ENCODE peak calls at places on chromosome 3, in six cellular contexts. B is cardiac muscle cell, M is sigmoid colon, O is A549, Q is psoas muscle, U is left lung. F is an unnamed sample.
A peak's percentile ranks its signal among the peaks of the same experiment; 100 is the strongest.

GRCh38 chr3:47089605-47090004 is 74.3 kb downstream of the SETD2 start:
- DNase-seq in B (no peak), M (no peak), O (no peak), Q (no peak), U (no peak), F (no peak)

GRCh38 chr3:153624310-153625030 is 462.4 kb downstream of the RAP2B start:
- DNase-seq in B (no peak), M (no peak), O (no peak), Q (no peak), U (no peak), F (no peak)

GRCh38 chr3:126522363-126522788 is 1.6 kb upstream of the CHST13 start:
- DNase-seq in B (peak; percentile 73), M (peak; percentile 71), O (peak; percentile 41), Q (peak; percentile 71), U (peak; percentile 63), F (peak; percentile 56)

GRCh38 chr3:43753743-43754142 is 63.0 kb downstream of the ABHD5 start:
- DNase-seq in B (no peak), M (no peak), O (no peak), Q (no peak), U (no peak), F (no peak)

GRCh38 chr3:64220161-64220560 is 5.1 kb downstream of the PRICKLE2 start:
- DNase-seq in B (peak; percentile 40), M (no peak), O (peak; percentile 51), Q (no peak), U (no peak), F (no peak)

GRCh38 chr3:13548696-13549512 is at the start of gene FBLN2:
- DNase-seq in B (peak; percentile 89), M (peak; percentile 71), O (no peak), Q (peak; percentile 84), U (no peak), F (peak; percentile 27)

GRCh38 chr3:30648670-30649357 is 42.4 kb downstream of the TGFBR2 start:
- DNase-seq in B (no peak), M (no peak), O (no peak), Q (no peak), U (no peak), F (no peak)

GRCh38 chr3:105812194-105812586 is 56.6 kb downstream of the CBLB start:
- DNase-seq in B (no peak), M (no peak), O (peak; percentile 53), Q (no peak), U (no peak), F (no peak)

GRCh38 chr3:48931944-48932580 is 13.4 kb downstream of the ARIH2 start:
- DNase-seq in B (no peak), M (no peak), O (no peak), Q (no peak), U (no peak), F (no peak)

DNA sequence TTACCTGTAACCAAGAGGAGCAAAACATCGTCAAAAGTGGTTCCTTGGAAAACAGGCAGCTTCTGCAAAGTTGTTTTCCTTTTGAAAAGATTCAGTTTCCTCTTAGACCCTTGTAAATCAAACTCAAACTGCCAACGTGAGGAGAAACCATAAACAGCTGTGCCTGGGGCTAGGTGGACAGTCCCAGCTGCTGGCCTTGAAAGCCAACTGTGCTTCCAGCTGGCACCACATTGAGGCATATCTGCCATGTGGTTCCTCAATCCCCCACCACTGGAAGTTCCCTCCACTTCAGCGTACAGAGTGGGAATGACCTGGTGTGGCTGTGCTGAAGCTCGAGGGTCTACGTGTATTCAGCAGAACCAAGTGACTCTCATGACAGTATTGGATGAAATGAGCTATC is 40.9 kb downstream of the HRH1 start:
- DNase-seq in B (no peak), M (no peak), O (no peak), Q (no peak), U (no peak), F (no peak)
- H3K9me3 ChIP-seq in B (no peaks in the 10 kb centered on the region), M (no peaks in the 10 kb centered on the region), O (no peaks in the 10 kb centered on the region), Q (no peaks in the 10 kb centered on the region), U (no peaks in the 10 kb centered on the region), F (no peaks in the 10 kb centered on the region)

DNA sequence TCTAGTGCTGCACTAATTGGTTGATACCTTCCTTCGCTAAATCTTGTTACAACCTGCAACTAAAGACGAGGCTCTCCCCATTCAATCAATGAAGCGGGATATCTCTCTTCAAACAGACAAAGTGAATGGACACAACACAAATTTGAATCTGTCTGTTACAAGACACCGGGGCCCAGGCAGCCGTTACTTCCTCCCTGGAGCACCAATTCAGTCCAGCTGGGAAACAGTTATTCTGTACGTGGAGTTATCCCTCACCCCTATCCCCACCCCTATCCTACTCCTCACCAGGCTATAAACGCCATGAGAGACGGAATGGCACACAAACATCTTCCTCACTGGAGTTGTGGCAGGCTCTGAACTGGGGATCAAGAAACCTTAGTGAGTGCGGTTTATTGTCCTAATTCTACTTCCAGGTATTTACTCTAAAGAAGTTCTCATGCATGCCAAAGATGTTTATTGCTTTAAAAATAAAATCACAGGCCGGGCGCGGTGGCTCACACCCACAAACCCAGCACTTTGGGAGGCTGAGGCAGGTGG is 181.8 kb downstream of the FOXP1 start:
- DNase-seq in B (no peak), M (no peak), O (no peak), Q (no peak), U (no peak), F (no peak)
- H3K4me1 ChIP-seq in B (peaks cover 30% of the 10 kb centered on the region), M (peaks cover 12% of the 10 kb centered on the region), O (peaks cover 9% of the 10 kb centered on the region), Q (peaks cover 3% of the 10 kb centered on the region), U (peaks cover 3% of the 10 kb centered on the region), F (no peaks in the 10 kb centered on the region)

GRCh38 chr3:317012-317411 is 120.4 kb downstream of the CHL1 start:
- DNase-seq in B (no peak), M (no peak), O (no peak), Q (no peak), U (no peak), F (no peak)
- H3K9me3 ChIP-seq in B (no peaks in the 10 kb centered on the region), M (no peaks in the 10 kb centered on the region), O (no peaks in the 10 kb centered on the region), Q (no peaks in the 10 kb centered on the region), U (no peaks in the 10 kb centered on the region), F (no peaks in the 10 kb centered on the region)

GRCh38 chr3:179608931-179609720 is 4.5 kb downstream of the NDUFB5 start:
- DNase-seq in B (no peak), M (no peak), O (no peak), Q (no peak), U (no peak), F (no peak)

GRCh38 chr3:179610066-179610465 is 5.5 kb downstream of the NDUFB5 start:
- DNase-seq in B (no peak), M (no peak), O (no peak), Q (no peak), U (no peak), F (no peak)

GRCh38 chr3:179615458-179616173 is 11.0 kb downstream of the NDUFB5 start:
- DNase-seq in B (no peak), M (no peak), O (no peak), Q (no peak), U (no peak), F (no peak)

GRCh38 chr3:179613807-179614206 is 9.2 kb downstream of the NDUFB5 start:
- DNase-seq in B (no peak), M (no peak), O (no peak), Q (no peak), U (no peak), F (no peak)
- H3K4me1 ChIP-seq in B (no peaks in the 10 kb centered on the region), M (peaks cover 12% of the 10 kb centered on the region), O (peaks cover 10% of the 10 kb centered on the region), Q (no peaks in the 10 kb centered on the region), U (peaks cover 5% of the 10 kb centered on the region), F (no peaks in the 10 kb centered on the region)

DNA sequence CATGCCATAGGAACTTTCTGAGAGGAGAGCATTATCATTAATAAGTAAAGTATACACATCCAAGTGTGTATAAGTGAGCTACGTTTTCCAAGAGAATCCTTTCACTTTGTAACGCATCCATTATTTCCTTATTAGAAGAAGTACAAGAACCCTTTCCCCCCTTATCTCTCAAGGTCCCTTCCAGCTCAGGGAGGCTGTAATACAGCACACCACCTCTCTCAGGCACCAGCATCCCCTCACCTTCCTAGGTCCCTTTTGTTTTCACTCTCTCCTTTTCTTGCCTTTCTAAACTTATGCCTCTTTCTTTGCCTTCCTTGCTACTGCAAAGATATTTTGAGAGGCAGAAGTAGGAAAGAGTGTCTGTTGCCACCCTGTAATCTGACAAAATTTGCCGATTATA is 446.0 kb downstream of the GRM7 start:
- DNase-seq in B (no peak), M (no peak), O (no peak), Q (no peak), U (no peak), F (no peak)
- H3K9me3 ChIP-seq in B (no peaks in the 10 kb centered on the region), M (no peaks in the 10 kb centered on the region), O (no peaks in the 10 kb centered on the region), Q (peaks cover 5% of the 10 kb centered on the region), U (no peaks in the 10 kb centered on the region), F (no peaks in the 10 kb centered on the region)

GRCh38 chr3:5020262-5020722 is 41.1 kb downstream of the BHLHE40 start:
- DNase-seq in B (no peak), M (no peak), O (no peak), Q (no peak), U (no peak), F (no peak)

GRCh38 chr3:5015056-5015455 is 35.8 kb downstream of the BHLHE40 start:
- DNase-seq in B (no peak), M (no peak), O (no peak), Q (no peak), U (no peak), F (no peak)

GRCh38 chr3:5016218-5017161 is 37.3 kb downstream of the BHLHE40 start:
- DNase-seq in B (peak; percentile 61), M (no peak), O (peak; percentile 95), Q (no peak), U (peak; percentile 68), F (peak; percentile 16)

GRCh38 chr3:5019411-5020261 is 40.4 kb downstream of the BHLHE40 start:
- DNase-seq in B (no peak), M (no peak), O (peak; percentile 49), Q (no peak), U (peak; percentile 56), F (no peak)

GRCh38 chr3:5017953-5018531 is 38.8 kb downstream of the BHLHE40 start:
- DNase-seq in B (no peak), M (peak; percentile 83), O (peak; percentile 86), Q (peak; percentile 84), U (no peak), F (no peak)
- H3K4me1 ChIP-seq in B (peaks cover 23% of the 10 kb centered on the region), M (no peaks in the 10 kb centered on the region), O (peaks cover 99% of the 10 kb centered on the region), Q (peaks cover 18% of the 10 kb centered on the region), U (peaks cover 6% of the 10 kb centered on the region), F (no peaks in the 10 kb centered on the region)

GRCh38 chr3:38469852-38470251 is 16.2 kb downstream of the ACVR2B start:
- DNase-seq in B (no peak), M (no peak), O (no peak), Q (no peak), U (no peak), F (no peak)
- H3K9me3 ChIP-seq in B (no peaks in the 10 kb centered on the region), M (no peaks in the 10 kb centered on the region), O (peaks cover 35% of the 10 kb centered on the region), Q (no peaks in the 10 kb centered on the region), U (peaks cover 5% of the 10 kb centered on the region), F (no peaks in the 10 kb centered on the region)

GRCh38 chr3:179182892-179183291 is 34.7 kb downstream of the PIK3CA start:
- DNase-seq in B (no peak), M (no peak), O (no peak), Q (no peak), U (no peak), F (no peak)

GRCh38 chr3:179179256-179179655 is 31.1 kb downstream of the PIK3CA start:
- DNase-seq in B (no peak), M (no peak), O (no peak), Q (no peak), U (no peak), F (no peak)

GRCh38 chr3:179179979-179180758 is 32.0 kb downstream of the PIK3CA start:
- DNase-seq in B (no peak), M (no peak), O (no peak), Q (no peak), U (no peak), F (no peak)

GRCh38 chr3:179181021-179181472 is 32.9 kb downstream of the PIK3CA start:
- DNase-seq in B (no peak), M (no peak), O (no peak), Q (no peak), U (no peak), F (no peak)

GRCh38 chr3:179181993-179182551 is 33.9 kb downstream of the PIK3CA start:
- DNase-seq in B (no peak), M (no peak), O (no peak), Q (no peak), U (no peak), F (no peak)
- H3K4me1 ChIP-seq in B (peaks cover 18% of the 10 kb centered on the region), M (peaks cover 54% of the 10 kb centered on the region), O (no peaks in the 10 kb centered on the region), Q (peaks cover 63% of the 10 kb centered on the region), U (no peaks in the 10 kb centered on the region), F (peaks cover 38% of the 10 kb centered on the region)

F was measured in pancreas.